ENCODE peak calls at places on chromosome 21, in five cellular contexts. L is uterus, Y is neural progenitor cell, O is astrocyte of the spinal cord, B is heart left ventricle. U is an unnamed sample.

GRCh38 chr21:39386194-39386593 is 37.3 kb upstream of the HMGN1 start:
- DNase-seq in L (peak), Y (no peak), O (peak), B (no peak), U (no peak)

GRCh38 chr21:27653481-27653880 is 686.6 kb upstream of the ADAMTS5 start:
- DNase-seq in L (no peak), Y (no peak), O (no peak), B (no peak), U (no peak)

GRCh38 chr21:46149205-46149901 is 6.0 kb downstream of the FTCD start:
- DNase-seq in L (peak), Y (no peak), O (no peak), B (no peak), U (no peak)

GRCh38 chr21:32021319-32022027 is 148.7 kb downstream of the HUNK start:
- DNase-seq in L (no peak), Y (no peak), O (no peak), B (peak), U (peak)

GRCh38 chr21:32806810-32807386 is 35.3 kb upstream of the PAXBP1 start:
- DNase-seq in L (no peak), Y (no peak), O (peak), B (no peak), U (no peak)

GRCh38 chr21:31845151-31845550 is 27.7 kb upstream of the HUNK start:
- DNase-seq in L (no peak), Y (no peak), O (no peak), B (no peak), U (no peak)

GRCh38 chr21:46409641-46410406 is 48.9 kb upstream of the DIP2A start:
- DNase-seq in L (no peak), Y (no peak), O (no peak), B (no peak), U (no peak)

GRCh38 chr21:15210235-15210678 is 145.5 kb upstream of the NRIP1 start:
- DNase-seq in L (no peak), Y (peak), O (no peak), B (peak), U (peak)

GRCh38 chr21:32894321-32894720 is 122.8 kb upstream of the PAXBP1 start:
- DNase-seq in L (no peak), Y (no peak), O (no peak), B (no peak), U (no peak)

GRCh38 chr21:44681861-44682579 is at the start of gene KRTAP12-1:
- DNase-seq in L (no peak), Y (no peak), O (no peak), B (no peak), U (peak)

GRCh38 chr21:45982256-45982757 is 737 bp downstream of the COL6A1 start:
- DNase-seq in L (peak), Y (peak), O (no peak), B (peak), U (no peak)

GRCh38 chr21:33378081-33378480 is 25.1 kb upstream of the IFNGR2 start:
- DNase-seq in L (no peak), Y (no peak), O (no peak), B (no peak), U (no peak)

GRCh38 chr21:39175154-39175553 is 8.1 kb downstream of the PSMG1 start:
- DNase-seq in L (no peak), Y (no peak), O (peak), B (no peak), U (no peak)

GRCh38 chr21:44532165-44532564 is 7.8 kb downstream of the KRTAP10-1 start:
- DNase-seq in L (no peak), Y (no peak), O (no peak), B (no peak), U (no peak)

GRCh38 chr21:27225142-27225541 is 258.3 kb upstream of the ADAMTS5 start:
- DNase-seq in L (no peak), Y (no peak), O (peak), B (no peak), U (no peak)

GRCh38 chr21:26715878-26716506 is 129.2 kb downstream of the ADAMTS1 start:
- DNase-seq in L (peak), Y (peak), O (peak), B (peak), U (no peak)

GRCh38 chr21:44511938-44512275 is 28.1 kb downstream of the KRTAP10-1 start:
- DNase-seq in L (no peak), Y (no peak), O (no peak), B (no peak), U (no peak)

GRCh38 chr21:26057488-26058170 is 112.9 kb downstream of the APP start:
- DNase-seq in L (no peak), Y (no peak), O (no peak), B (no peak), U (no peak)

GRCh38 chr21:33261635-33262034 is 4.5 kb upstream of the IL10RB start:
- DNase-seq in L (no peak), Y (no peak), O (peak), B (no peak), U (no peak)

GRCh38 chr21:39984613-39985012 is 117.4 kb downstream of the PCP4 start:
- DNase-seq in L (no peak), Y (no peak), O (no peak), B (no peak), U (no peak)

GRCh38 chr21:45339430-45340405 is 52.0 kb upstream of the POFUT2 start:
- DNase-seq in L (no peak), Y (no peak), O (no peak), B (no peak), U (no peak)

GRCh38 chr21:14989359-14989758 is 75.4 kb downstream of the NRIP1 start:
- DNase-seq in L (no peak), Y (no peak), O (no peak), B (peak), U (no peak)

GRCh38 chr21:38905328-38905727 is 99.6 kb downstream of the ETS2 start:
- DNase-seq in L (no peak), Y (no peak), O (no peak), B (no peak), U (no peak)

GRCh38 chr21:46199436-46200373 is 15.4 kb upstream of the SPATC1L start:
- DNase-seq in L (peak), Y (no peak), O (no peak), B (no peak), U (no peak)

GRCh38 chr21:32001390-32001789 is 128.6 kb downstream of the HUNK start:
- DNase-seq in L (no peak), Y (no peak), O (no peak), B (no peak), U (no peak)

GRCh38 chr21:22965455-22966125 is 1967.4 kb downstream of the NCAM2 start:
- DNase-seq in L (no peak), Y (no peak), O (peak), B (no peak), U (no peak)

GRCh38 chr21:45745256-45745655 is 101.7 kb downstream of the PCBP3 start:
- DNase-seq in L (no peak), Y (no peak), O (no peak), B (no peak), U (peak)

GRCh38 chr21:46000182-46000730 is 18.7 kb downstream of the COL6A1 start:
- DNase-seq in L (peak), Y (no peak), O (no peak), B (no peak), U (peak)

GRCh38 chr21:17250651-17251294 is 262.1 kb upstream of the CXADR start:
- DNase-seq in L (no peak), Y (no peak), O (peak), B (no peak), U (no peak)

GRCh38 chr21:45557611-45558043 is 15.4 kb upstream of the SLC19A1 start:
- DNase-seq in L (no peak), Y (no peak), O (no peak), B (no peak), U (peak)

GRCh38 chr21:29238052-29238966 is 60.4 kb upstream of the BACH1 start:
- DNase-seq in L (no peak), Y (no peak), O (no peak), B (no peak), U (no peak)

GRCh38 chr21:44420416-44421205 is 34.7 kb upstream of the LRRC3 start:
- DNase-seq in L (no peak), Y (no peak), O (no peak), B (no peak), U (peak)

GRCh38 chr21:31509108-31510017 is 150.1 kb upstream of the SOD1 start:
- DNase-seq in L (no peak), Y (peak), O (peak), B (no peak), U (no peak)

GRCh38 chr21:22711636-22712035 is 1713.4 kb downstream of the NCAM2 start:
- DNase-seq in L (no peak), Y (no peak), O (no peak), B (no peak), U (no peak)

GRCh38 chr21:46114963-46115362 is 17.1 kb downstream of the COL6A2 start:
- DNase-seq in L (peak), Y (no peak), O (no peak), B (peak), U (no peak)

GRCh38 chr21:32181415-32181814 is 97.4 kb downstream of the MIS18A start:
- DNase-seq in L (no peak), Y (no peak), O (no peak), B (peak), U (no peak)

DNA sequence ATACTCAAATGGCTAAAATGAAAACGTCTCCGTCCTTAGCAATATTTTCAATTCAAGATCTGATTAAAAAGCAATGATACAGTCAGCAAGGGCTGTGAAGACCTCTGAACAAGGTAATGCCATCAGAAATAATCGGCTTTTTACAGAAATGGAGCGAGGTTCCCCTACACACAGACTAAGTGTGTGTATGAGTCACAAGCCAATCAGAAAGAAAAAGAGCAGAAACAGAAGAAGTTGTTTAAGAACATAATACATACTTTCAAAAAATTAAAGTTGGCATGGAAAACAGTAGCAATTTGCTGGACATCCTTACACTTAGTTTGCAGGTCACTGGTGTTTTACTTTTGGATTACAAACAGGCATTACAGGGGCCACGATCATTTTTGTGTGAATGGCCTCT is 349.9 kb upstream of the RUNX1 start:
- DNase-seq in L (no peak), Y (no peak), O (peak), B (no peak), U (no peak)
- H3K4me3 ChIP-seq in L (no peak), Y (no peak), O (no peak), B (no peak), U (peak)

GRCh38 chr21:34509151-34509550 is 2.9 kb downstream of the KCNE1 start:
- DNase-seq in L (no peak), Y (no peak), O (no peak), B (no peak), U (no peak)
- TF ChIP-seq CTCF in L (no peak), Y (no peak), O (peak), B (no peak), U (no peak)

DNA sequence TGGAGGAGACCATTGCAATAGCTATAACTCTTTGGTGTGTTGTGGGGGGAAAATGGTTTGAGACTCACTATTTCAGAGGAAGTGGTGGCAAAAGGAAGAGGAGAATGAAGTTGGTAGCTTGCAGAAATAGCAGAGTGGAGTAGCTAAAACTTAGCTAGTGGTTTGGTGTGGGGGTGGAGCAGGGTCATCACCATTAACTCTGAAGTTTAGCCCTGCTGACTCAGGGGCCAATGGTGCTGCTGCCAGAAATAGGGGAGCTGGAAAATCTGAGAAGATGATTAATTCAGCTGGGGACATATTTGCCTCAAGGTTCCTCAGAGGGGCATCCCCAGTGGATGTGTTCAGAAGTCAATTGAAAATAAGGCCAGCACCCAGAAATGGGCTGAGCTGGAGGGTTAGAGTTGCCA is 65.4 kb downstream of the RUNX1 start:
- DNase-seq in L (no peak), Y (no peak), O (peak), B (no peak), U (no peak)
- H3K4me3 ChIP-seq in L (no peak), Y (no peak), O (no peak), B (no peak), U (no peak)

GRCh38 chr21:37673801-37674575 is 242.3 kb downstream of the KCNJ6 start:
- DNase-seq in L (no peak), Y (no peak), O (no peak), B (no peak), U (no peak)
- TF ChIP-seq CTCF in L (no peak), Y (no peak), O (no peak), B (no peak), U (no peak)

GRCh38 chr21:41290106-41290799 is 26.3 kb upstream of the FAM3B start:
- DNase-seq in L (no peak), Y (no peak), O (no peak), B (no peak), U (no peak)
- H3K4me3 ChIP-seq in L (no peak), Y (no peak), O (no peak), B (no peak), U (peak)

DNA sequence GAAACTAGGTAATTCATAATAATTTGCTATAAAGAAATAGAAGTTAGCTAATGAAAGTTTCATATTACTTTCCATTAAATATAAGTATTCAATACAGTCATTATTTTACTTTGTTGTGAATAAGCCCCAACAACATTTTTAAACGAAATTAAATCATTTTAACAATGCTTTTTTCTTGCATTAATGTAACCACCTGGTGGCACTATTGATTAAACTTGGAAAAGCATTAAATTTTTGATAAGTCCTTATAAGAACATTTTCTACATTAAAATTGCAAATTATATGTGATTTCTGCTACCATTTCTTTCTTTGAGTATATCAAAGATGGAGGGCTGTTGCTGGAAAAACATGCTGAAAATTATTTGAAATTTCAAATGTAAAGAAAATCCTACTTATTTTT is 918.8 kb upstream of the TMPRSS15 start:
- DNase-seq in L (no peak), Y (no peak), O (peak), B (no peak), U (no peak)
- TF ChIP-seq CTCF in L (no peak), Y (peak), O (peak), B (no peak), U (no peak)

DNA sequence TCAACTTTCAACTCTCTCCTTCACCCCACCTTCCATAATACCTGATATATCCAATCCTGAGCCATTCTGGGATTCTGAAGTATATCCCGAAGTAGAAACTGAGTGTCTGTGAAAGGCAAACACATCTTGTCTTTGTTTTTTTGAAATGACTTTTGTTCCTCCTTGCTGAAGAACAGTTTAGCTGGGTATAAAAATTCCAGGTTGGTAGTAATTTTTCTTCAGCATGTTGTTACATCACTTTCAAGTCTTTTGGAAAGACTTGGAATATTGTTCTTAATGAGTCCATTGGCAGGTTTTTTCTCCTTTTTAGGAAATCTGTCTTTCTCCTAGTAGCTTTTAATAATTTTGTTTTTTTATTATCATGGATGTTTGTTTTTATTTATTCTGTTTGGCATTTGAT is 32.7 kb downstream of the CRYAA start:
- DNase-seq in L (no peak), Y (no peak), O (no peak), B (no peak), U (no peak)
- H3K4me3 ChIP-seq in L (no peak), Y (no peak), O (no peak), B (no peak), U (no peak)

GRCh38 chr21:25039461-25040380 is 567.6 kb downstream of the MRPL39 start:
- DNase-seq in L (no peak), Y (peak), O (peak), B (no peak), U (no peak)
- TF ChIP-seq CTCF in L (no peak), Y (peak), O (peak), B (peak), U (no peak)

GRCh38 chr21:16211339-16212303 is 481.8 kb downstream of the USP25 start:
- DNase-seq in L (no peak), Y (no peak), O (peak), B (no peak), U (no peak)
- H3K4me3 ChIP-seq in L (no peak), Y (no peak), O (no peak), B (peak), U (peak)

U was measured in coronary artery.